ENCODE peak calls at places on chromosome 4, in four cellular contexts. A is K562, M is HEK293T, I is HepG2. Q is an unnamed sample.
A peak's percentile ranks its signal among the peaks of the same experiment; 100 is the strongest.

GRCh38 chr4:85929926-85930325 is 429.9 kb downstream of the MAPK10 start:
- DNase-seq in M (no peak), I (peak; percentile 7), A (no peak), Q (peak; percentile 59)

GRCh38 chr4:57324673-57325307 is 214.6 kb upstream of the IGFBP7 start:
- DNase-seq in A (no peak), M (no peak), I (no peak), Q (no peak)

GRCh38 chr4:1614502-1614853 is 69.6 kb downstream of the FAM53A start:
- DNase-seq in A (no peak), M (no peak), I (no peak), Q (no peak)

GRCh38 chr4:183823394-183823793 is 81.7 kb upstream of the STOX2 start:
- DNase-seq in I (no peak), A (no peak), M (no peak), Q (no peak)

GRCh38 chr4:13160906-13161305 is 323.2 kb downstream of the RAB28 start:
- DNase-seq in I (no peak), A (no peak), M (no peak), Q (no peak)

GRCh38 chr4:74623041-74623440 is 171.3 kb downstream of the BTC start:
- DNase-seq in I (peak; percentile 66), M (peak; percentile 55), A (peak; percentile 53), Q (no peak)

GRCh38 chr4:100189820-100190642 is at the start of gene DDIT4L:
- DNase-seq in I (no peak), A (peak; percentile 19), M (peak; percentile 61), Q (peak; percentile 68)

GRCh38 chr4:108772402-108772801 is 9.5 kb upstream of the ETNPPL start:
- DNase-seq in I (no peak), A (no peak), M (no peak), Q (no peak)

GRCh38 chr4:6785572-6785925 is 3.0 kb downstream of the KIAA0232 start:
- DNase-seq in I (no peak), M (no peak), A (no peak), Q (no peak)

GRCh38 chr4:2059726-2060577 is 825 bp downstream of the NAT8L start:
- DNase-seq in M (peak; percentile 55), I (no peak), A (no peak), Q (no peak)

GRCh38 chr4:7044415-7044930 is 1.3 kb downstream of the TADA2B start:
- DNase-seq in A (no peak), I (no peak), M (no peak), Q (no peak)

GRCh38 chr4:1351854-1352633 is 5.0 kb downstream of the UVSSA start:
- DNase-seq in A (peak; percentile 80), I (peak; percentile 52), M (peak; percentile 83), Q (peak; percentile 94)

GRCh38 chr4:113760852-113761681 is 471 bp downstream of the CAMK2D start:
- DNase-seq in M (peak; percentile 45), A (no peak), I (peak; percentile 74), Q (peak; percentile 67)

GRCh38 chr4:127291316-127291715 is 341.4 kb upstream of the INTU start:
- DNase-seq in A (no peak), M (no peak), I (no peak), Q (no peak)

GRCh38 chr4:9870165-9870564 is 88.7 kb downstream of the DRD5 start:
- DNase-seq in M (no peak), A (no peak), I (no peak), Q (no peak)

GRCh38 chr4:127501103-127501502 is 131.7 kb upstream of the INTU start:
- DNase-seq in M (no peak), A (no peak), I (no peak), Q (no peak)

GRCh38 chr4:102355748-102356147 is 10.5 kb upstream of the SLC39A8 start:
- DNase-seq in I (no peak), A (peak; percentile 53), M (no peak), Q (no peak)

GRCh38 chr4:178672512-178672911 is 1230.3 kb upstream of the AGA start:
- DNase-seq in A (no peak), M (no peak), I (no peak), Q (no peak)

GRCh38 chr4:180060159-180060889 is 2182.9 kb upstream of the TENM3 start:
- DNase-seq in A (no peak), M (peak; percentile 27), I (no peak), Q (no peak)

GRCh38 chr4:19399001-19399400 is 852.7 kb upstream of the SLIT2 start:
- DNase-seq in I (no peak), A (no peak), M (no peak), Q (no peak)

DNA sequence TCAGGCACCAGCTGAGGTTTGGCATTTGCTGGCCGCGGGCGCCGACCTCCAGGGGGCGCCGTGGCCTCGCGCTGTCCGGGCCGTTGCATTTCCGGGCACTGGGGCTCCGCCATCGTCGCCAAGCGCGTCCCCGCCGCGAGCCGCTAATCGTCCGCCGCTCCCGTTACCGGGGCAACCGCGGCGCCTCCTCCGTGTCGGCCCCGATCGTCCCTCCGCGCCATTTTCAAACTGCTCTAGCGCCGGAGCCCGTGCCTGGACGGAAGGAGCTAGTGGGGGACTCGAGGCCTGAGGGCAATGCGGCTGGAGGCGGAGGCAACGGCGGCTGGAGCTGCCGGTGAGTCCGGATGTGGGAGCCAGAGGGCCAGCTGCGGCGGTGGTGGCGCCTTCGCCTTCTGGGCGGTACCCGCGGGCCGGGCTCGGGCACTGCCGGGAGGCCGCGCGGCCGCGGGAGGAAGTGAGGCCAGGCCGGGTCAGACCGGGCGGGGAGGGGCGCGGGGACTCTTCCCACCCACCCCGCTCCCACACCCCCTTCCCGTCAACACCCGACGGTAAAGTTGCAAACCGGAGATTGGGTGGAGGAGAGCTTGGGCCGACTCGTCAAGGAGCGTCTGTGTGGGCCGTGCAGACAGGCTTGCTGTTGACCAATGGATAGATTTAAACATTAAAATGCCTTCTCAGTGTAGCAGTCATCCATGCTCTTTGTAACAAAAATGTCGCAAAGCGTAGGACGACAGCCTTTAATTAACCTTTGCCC is at the start of gene CEP135:
- DNase-seq in M (peak; percentile 95), I (peak; percentile 84), A (peak; percentile 92), Q (peak; percentile 94)
- TF ChIP-seq ELF4 in M (peak; percentile 67), I (peak; percentile 70), A (peak; percentile 68), Q (peak; percentile 82)

GRCh38 chr4:155559915-155560314 is 106.7 kb upstream of the GUCY1A1 start:
- DNase-seq in I (no peak), A (no peak), M (no peak), Q (no peak)
- TF ChIP-seq ELF4 in I (no peak), A (no peak), M (no peak), Q (no peak)

GRCh38 chr4:22356996-22357596 is 158.8 kb downstream of the ADGRA3 start:
- DNase-seq in M (peak; percentile 4), A (no peak), I (no peak), Q (no peak)
- TF ChIP-seq ELF4 in M (no peak), A (no peak), I (no peak), Q (no peak)

GRCh38 chr4:39812500-39812899 is 114.6 kb downstream of the UBE2K start:
- DNase-seq in M (no peak), I (no peak), A (no peak), Q (no peak)

DNA sequence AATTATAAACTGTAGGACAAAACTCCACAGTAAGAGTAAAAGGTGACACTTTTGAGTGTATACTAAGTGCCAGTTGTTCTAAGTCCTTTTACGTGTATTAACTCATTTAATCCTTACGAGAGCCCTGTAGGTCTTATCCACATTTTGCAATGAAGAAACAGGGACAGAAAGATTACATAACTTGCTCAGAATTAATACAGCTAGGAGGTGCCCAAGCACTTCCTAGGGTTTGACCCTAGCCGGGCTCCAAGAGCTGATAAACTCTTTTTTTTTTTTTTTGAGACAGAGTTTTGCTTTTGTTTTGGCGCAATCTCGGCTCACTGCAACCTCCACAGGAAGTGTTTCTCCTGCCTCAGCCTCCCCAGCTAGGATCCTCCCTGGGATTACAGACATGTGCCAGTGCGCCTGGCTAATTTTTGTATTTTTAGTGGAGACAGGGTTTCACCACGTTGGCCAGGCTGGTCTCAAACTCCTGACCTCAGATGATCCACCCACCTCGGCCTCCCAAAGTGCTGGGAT is 110.4 kb downstream of the UBE2K start:
- DNase-seq in I (no peak), M (no peak), A (no peak), Q (no peak)
- TF ChIP-seq ELF4 in I (no peak), M (no peak), A (no peak), Q (no peak)

DNA sequence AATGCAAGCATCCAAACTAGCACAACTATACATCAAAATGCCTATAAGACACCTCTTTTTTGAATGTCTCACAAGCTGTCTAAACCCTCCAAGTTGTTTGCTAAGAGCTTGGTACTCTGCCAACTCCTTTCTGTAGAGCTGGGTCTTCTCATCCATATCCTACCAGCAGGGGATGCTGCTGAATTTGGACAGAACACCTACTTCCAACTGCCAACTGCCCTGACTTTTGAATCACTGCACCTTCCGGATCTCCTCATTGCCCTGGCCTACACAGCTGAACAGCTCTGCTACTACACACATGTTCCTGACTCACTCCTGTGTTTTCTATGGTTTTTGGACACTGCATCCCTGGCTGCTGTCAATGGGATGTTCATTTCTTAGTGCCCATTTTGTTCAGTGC is 18.7 kb downstream of the FAM184B start:
- DNase-seq in M (peak; percentile 34), I (peak; percentile 25), A (peak; percentile 37), Q (no peak)
- TF ChIP-seq ELF4 in M (no peak), I (no peak), A (no peak), Q (no peak)

Q was measured in WTC11.